ENCODE peak calls at places on chromosomes 13 and 19, in seven cellular contexts. One of them, this sample, is unnamed.

GRCh38 chr13:48403151-48403631 is 9.7 kb downstream of the LPAR6 start:
- DNase-seq in right lobe of liver: no peak
- DNase-seq in mucosa of descending colon: no peak
- DNase-seq in adrenal gland: no peak
- DNase-seq in bronchial epithelial cell: no peak
- DNase-seq in AG09319: no peak
- DNase-seq in epithelial cell of esophagus: no peak
- DNase-seq in this sample: no peak

GRCh38 chr13:92317066-92317465 is 909.5 kb upstream of the GPC6 start:
- DNase-seq in bronchial epithelial cell: no peak
- DNase-seq in mucosa of descending colon: no peak
- DNase-seq in right lobe of liver: no peak
- DNase-seq in epithelial cell of esophagus: no peak
- DNase-seq in adrenal gland: no peak
- DNase-seq in AG09319: no peak
- DNase-seq in this sample: no peak

GRCh38 chr13:39405107-39405506 is 197.9 kb downstream of the LHFPL6 start:
- DNase-seq in mucosa of descending colon: no peak
- DNase-seq in AG09319: no peak
- DNase-seq in bronchial epithelial cell: no peak
- DNase-seq in right lobe of liver: no peak
- DNase-seq in epithelial cell of esophagus: no peak
- DNase-seq in adrenal gland: no peak
- DNase-seq in this sample: no peak

GRCh38 chr13:33188093-33188882 is 97.3 kb downstream of the STARD13 start:
- DNase-seq in mucosa of descending colon: no peak
- DNase-seq in bronchial epithelial cell: no peak
- DNase-seq in AG09319: no peak
- DNase-seq in right lobe of liver: no peak
- DNase-seq in adrenal gland: no peak
- DNase-seq in epithelial cell of esophagus: no peak
- DNase-seq in this sample: no peak

GRCh38 chr13:52786747-52787146 is 47.1 kb upstream of the CNMD start:
- DNase-seq in bronchial epithelial cell: no peak
- DNase-seq in right lobe of liver: no peak
- DNase-seq in AG09319: no peak
- DNase-seq in epithelial cell of esophagus: no peak
- DNase-seq in adrenal gland: no peak
- DNase-seq in mucosa of descending colon: no peak
- DNase-seq in this sample: no peak

GRCh38 chr13:32901994-32902780 is 114.0 kb upstream of the KL start:
- DNase-seq in right lobe of liver: no peak
- DNase-seq in AG09319: no peak
- DNase-seq in adrenal gland: no peak
- DNase-seq in mucosa of descending colon: no peak
- DNase-seq in epithelial cell of esophagus: peak; percentile 53
- DNase-seq in bronchial epithelial cell: no peak
- DNase-seq in this sample: no peak

GRCh38 chr13:71632721-71633120 is 234.3 kb downstream of the DACH1 start:
- DNase-seq in bronchial epithelial cell: no peak
- DNase-seq in epithelial cell of esophagus: no peak
- DNase-seq in adrenal gland: no peak
- DNase-seq in mucosa of descending colon: no peak
- DNase-seq in right lobe of liver: no peak
- DNase-seq in AG09319: no peak
- DNase-seq in this sample: no peak

GRCh38 chr13:108018371-108018870 is 196.9 kb downstream of the LIG4 start:
- DNase-seq in epithelial cell of esophagus: no peak
- DNase-seq in mucosa of descending colon: no peak
- DNase-seq in adrenal gland: no peak
- DNase-seq in right lobe of liver: no peak
- DNase-seq in AG09319: no peak
- DNase-seq in bronchial epithelial cell: no peak
- DNase-seq in this sample: no peak

GRCh38 chr13:111654531-111654930 is 334.1 kb downstream of the TEX29 start:
- DNase-seq in epithelial cell of esophagus: no peak
- DNase-seq in bronchial epithelial cell: no peak
- DNase-seq in AG09319: no peak
- DNase-seq in mucosa of descending colon: no peak
- DNase-seq in right lobe of liver: no peak
- DNase-seq in adrenal gland: no peak
- DNase-seq in this sample: no peak

GRCh38 chr19:6056801-6057650 is 53.3 kb downstream of the RFX2 start:
- DNase-seq in adrenal gland: peak; percentile 92
- DNase-seq in bronchial epithelial cell: peak; percentile 98
- DNase-seq in epithelial cell of esophagus: peak; percentile 99
- DNase-seq in right lobe of liver: peak; percentile 65
- DNase-seq in AG09319: peak; percentile 91
- DNase-seq in mucosa of descending colon: peak; percentile 76
- DNase-seq in this sample: no peak

GRCh38 chr19:49196527-49197240 is 39.1 kb downstream of the TRPM4 start:
- DNase-seq in mucosa of descending colon: peak; percentile 74
- DNase-seq in epithelial cell of esophagus: no peak
- DNase-seq in bronchial epithelial cell: no peak
- DNase-seq in AG09319: no peak
- DNase-seq in adrenal gland: no peak
- DNase-seq in right lobe of liver: no peak
- DNase-seq in this sample: no peak

GRCh38 chr19:10363789-10364281 is 16.5 kb downstream of the TYK2 start:
- DNase-seq in mucosa of descending colon: no peak
- DNase-seq in epithelial cell of esophagus: peak; percentile 50
- DNase-seq in adrenal gland: no peak
- DNase-seq in bronchial epithelial cell: peak; percentile 35
- DNase-seq in right lobe of liver: no peak
- DNase-seq in AG09319: no peak
- DNase-seq in this sample: no peak

GRCh38 chr19:35516310-35516709 is 2.9 kb upstream of the DMKN start:
- DNase-seq in mucosa of descending colon: no peak
- DNase-seq in right lobe of liver: no peak
- DNase-seq in bronchial epithelial cell: no peak
- DNase-seq in epithelial cell of esophagus: no peak
- DNase-seq in AG09319: no peak
- DNase-seq in adrenal gland: no peak
- DNase-seq in this sample: no peak

GRCh38 chr19:35512831-35513230 is 618 bp downstream of the DMKN start:
- DNase-seq in mucosa of descending colon: no peak
- DNase-seq in AG09319: no peak
- DNase-seq in adrenal gland: no peak
- DNase-seq in right lobe of liver: no peak
- DNase-seq in epithelial cell of esophagus: no peak
- DNase-seq in bronchial epithelial cell: no peak
- DNase-seq in this sample: no peak

GRCh38 chr19:35511337-35511736 is 2.1 kb downstream of the DMKN start:
- DNase-seq in adrenal gland: no peak
- DNase-seq in AG09319: no peak
- DNase-seq in mucosa of descending colon: no peak
- DNase-seq in bronchial epithelial cell: no peak
- DNase-seq in right lobe of liver: no peak
- DNase-seq in epithelial cell of esophagus: no peak
- DNase-seq in this sample: no peak

GRCh38 chr19:35513231-35513974 is at the start of gene DMKN:
- DNase-seq in bronchial epithelial cell: peak; percentile 84
- DNase-seq in mucosa of descending colon: no peak
- DNase-seq in AG09319: no peak
- DNase-seq in epithelial cell of esophagus: peak; percentile 93
- DNase-seq in adrenal gland: no peak
- DNase-seq in right lobe of liver: no peak
- DNase-seq in this sample: no peak

DNA sequence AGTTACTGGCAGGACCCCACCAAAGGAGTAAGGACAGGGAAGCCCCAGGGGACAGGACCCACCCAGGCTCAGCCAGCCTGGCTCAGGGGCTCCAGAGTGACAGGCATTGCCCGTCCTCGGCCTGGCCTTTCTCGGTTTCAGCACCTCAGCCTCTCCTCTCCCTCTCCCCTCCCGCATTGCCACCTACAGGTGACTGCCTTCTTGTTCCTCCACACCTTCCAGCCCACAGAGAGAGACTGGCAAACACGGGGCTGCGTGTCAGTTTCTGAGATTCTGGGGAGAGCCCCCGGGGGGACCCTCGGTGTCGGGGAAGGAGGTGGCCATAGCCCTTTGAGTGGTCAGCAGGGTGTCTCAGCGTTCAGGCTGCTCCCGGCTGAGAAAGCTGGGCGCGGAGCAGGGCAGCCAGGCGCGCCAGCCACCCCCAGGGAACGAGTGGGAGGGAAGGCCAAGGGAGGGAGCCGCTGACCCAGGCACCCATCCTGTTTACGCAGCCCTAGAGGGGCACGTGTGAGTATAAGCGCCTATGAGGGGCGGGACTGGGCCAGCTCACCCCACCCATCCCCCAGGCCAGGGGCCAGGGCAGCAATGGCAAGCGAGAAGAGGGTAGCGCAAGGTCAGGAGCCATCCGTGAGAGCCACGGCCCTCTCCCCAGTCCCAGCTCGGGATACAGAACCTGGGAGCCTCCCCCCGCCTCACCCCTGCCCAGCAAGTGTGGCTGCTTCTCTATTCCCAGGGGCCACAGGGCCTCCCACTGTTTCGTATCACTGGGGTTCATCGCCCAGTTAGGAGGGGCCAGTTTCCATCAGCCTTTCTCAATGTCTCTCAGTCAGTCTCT is 743 bp upstream of the DMKN start:
- DNase-seq in epithelial cell of esophagus: peak; percentile 48
- DNase-seq in adrenal gland: no peak
- DNase-seq in mucosa of descending colon: no peak
- DNase-seq in AG09319: no peak
- DNase-seq in right lobe of liver: no peak
- DNase-seq in bronchial epithelial cell: peak; percentile 19
- DNase-seq in this sample: no peak
- TF ChIP-seq CTCF in epithelial cell of esophagus: peak; percentile 40
- TF ChIP-seq CTCF in adrenal gland: no peak
- TF ChIP-seq CTCF in mucosa of descending colon: no peak
- TF ChIP-seq CTCF in AG09319: no peak
- TF ChIP-seq CTCF in right lobe of liver: no peak
- TF ChIP-seq CTCF in bronchial epithelial cell: peak; percentile 35
- TF ChIP-seq CTCF in this sample: no peak

DNA sequence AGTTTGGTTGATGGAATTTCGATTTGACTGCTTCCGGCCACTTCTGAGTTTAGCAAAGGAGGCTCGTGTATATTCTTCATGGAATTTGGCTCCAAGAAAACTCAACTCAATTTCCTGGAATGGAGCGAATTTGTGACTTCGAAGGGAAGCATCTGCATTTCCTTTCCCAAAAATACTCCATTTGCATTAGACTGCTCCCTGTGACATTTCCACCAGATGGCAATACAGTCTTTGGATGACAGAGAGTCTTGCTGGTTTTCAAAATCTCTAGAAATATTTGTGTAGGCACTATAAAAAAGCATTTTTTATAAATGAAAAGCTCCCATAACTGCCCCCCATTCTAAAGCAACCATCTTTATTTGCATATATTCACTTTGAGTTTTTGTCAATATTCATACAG is 4.1 kb downstream of the C1QTNF9 start:
- DNase-seq in AG09319: no peak
- DNase-seq in right lobe of liver: no peak
- DNase-seq in mucosa of descending colon: no peak
- DNase-seq in adrenal gland: no peak
- DNase-seq in epithelial cell of esophagus: no peak
- DNase-seq in bronchial epithelial cell: no peak
- DNase-seq in this sample: no peak
- TF ChIP-seq CTCF in AG09319: peak; percentile 43
- TF ChIP-seq CTCF in right lobe of liver: peak; percentile 30
- TF ChIP-seq CTCF in mucosa of descending colon: no peak
- TF ChIP-seq CTCF in adrenal gland: peak; percentile 32
- TF ChIP-seq CTCF in epithelial cell of esophagus: peak; percentile 24
- TF ChIP-seq CTCF in bronchial epithelial cell: no peak
- TF ChIP-seq CTCF in this sample: peak; percentile 32

GRCh38 chr13:113838711-113839201 is 25.1 kb downstream of the GAS6 start:
- DNase-seq in AG09319: no peak
- DNase-seq in mucosa of descending colon: peak; percentile 54
- DNase-seq in right lobe of liver: peak; percentile 24
- DNase-seq in epithelial cell of esophagus: no peak
- DNase-seq in bronchial epithelial cell: no peak
- DNase-seq in adrenal gland: no peak
- DNase-seq in this sample: no peak
- TF ChIP-seq CTCF in AG09319: no peak
- TF ChIP-seq CTCF in mucosa of descending colon: no peak
- TF ChIP-seq CTCF in right lobe of liver: no peak
- TF ChIP-seq CTCF in epithelial cell of esophagus: no peak
- TF ChIP-seq CTCF in bronchial epithelial cell: no peak
- TF ChIP-seq CTCF in adrenal gland: no peak
- TF ChIP-seq CTCF in this sample: no peak

DNA sequence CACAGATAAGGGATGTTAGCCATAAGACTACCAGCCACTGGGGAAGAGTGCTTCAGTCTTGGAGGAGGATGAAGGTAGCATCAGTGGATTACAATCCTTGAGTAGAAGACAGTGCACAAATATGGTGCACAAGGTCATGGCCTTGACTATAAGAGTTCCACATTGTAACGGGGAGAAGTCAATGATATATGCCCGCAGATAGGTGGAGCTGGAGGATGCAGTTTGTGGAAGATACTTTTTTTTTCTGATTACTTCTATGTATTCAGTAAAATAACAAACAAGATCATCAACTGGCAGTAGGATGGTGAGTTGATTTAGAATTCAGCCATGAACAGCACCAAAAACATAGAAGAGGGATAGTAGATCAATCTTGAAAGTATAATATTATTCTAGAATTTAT is 926.8 kb upstream of the MIR17HG start:
- DNase-seq in epithelial cell of esophagus: no peak
- DNase-seq in adrenal gland: no peak
- DNase-seq in bronchial epithelial cell: no peak
- DNase-seq in right lobe of liver: no peak
- DNase-seq in mucosa of descending colon: no peak
- DNase-seq in AG09319: no peak
- DNase-seq in this sample: no peak
- TF ChIP-seq CTCF in epithelial cell of esophagus: peak; percentile 25
- TF ChIP-seq CTCF in adrenal gland: no peak
- TF ChIP-seq CTCF in bronchial epithelial cell: no peak
- TF ChIP-seq CTCF in right lobe of liver: no peak
- TF ChIP-seq CTCF in mucosa of descending colon: no peak
- TF ChIP-seq CTCF in AG09319: peak; percentile 3
- TF ChIP-seq CTCF in this sample: no peak

GRCh38 chr19:35045667-35046300 is 4.3 kb downstream of the HPN start:
- DNase-seq in AG09319: no peak
- DNase-seq in epithelial cell of esophagus: peak; percentile 39
- DNase-seq in bronchial epithelial cell: no peak
- DNase-seq in adrenal gland: peak; percentile 82
- DNase-seq in right lobe of liver: no peak
- DNase-seq in mucosa of descending colon: peak; percentile 39
- DNase-seq in this sample: no peak
- TF ChIP-seq CTCF in AG09319: peak; percentile 24
- TF ChIP-seq CTCF in epithelial cell of esophagus: peak; percentile 42
- TF ChIP-seq CTCF in bronchial epithelial cell: peak; percentile 26
- TF ChIP-seq CTCF in adrenal gland: peak; percentile 29
- TF ChIP-seq CTCF in right lobe of liver: peak; percentile 15
- TF ChIP-seq CTCF in mucosa of descending colon: no peak
- TF ChIP-seq CTCF in this sample: peak; percentile 42